ENCODE peak calls at places on chromosomes 5 and 9, in six cellular contexts. C is EH; V is iPS DF 6.9; K is stimulated activated CD4-positive, alpha-beta T cell treated with anti-CD3 and anti-CD28 coated beads, Interleukin-4, amount 100 ng/mL, for 48 hours; D is cardiac muscle cell; Z is HS-5. M is an unnamed sample.

GRCh38 chr9:3434594-3434993 is 91.2 kb downstream of the RFX3 start:
- DNase-seq in C (peak; percentile 34), Z (no peak), K (no peak), V (no peak), D (no peak), M (no peak)

GRCh38 chr5:142894749-142895148 is 124.6 kb downstream of the ARHGAP26 start:
- DNase-seq in Z (no peak), D (no peak), K (no peak), V (no peak), C (peak; percentile 85), M (no peak)

GRCh38 chr5:150069619-150070276 is 16.6 kb downstream of the CSF1R start:
- DNase-seq in Z (no peak), V (no peak), K (no peak), C (no peak), D (no peak), M (no peak)

GRCh38 chr5:172549708-172550095 is 91.4 kb upstream of the NEURL1B start:
- DNase-seq in V (no peak), Z (no peak), D (peak; percentile 46), C (no peak), K (no peak), M (no peak)

GRCh38 chr9:117178596-117179111 is 236.2 kb downstream of the ASTN2 start:
- DNase-seq in K (no peak), C (no peak), V (no peak), Z (no peak), D (no peak), M (peak; percentile 2)

GRCh38 chr9:127406799-127407504 is 10.0 kb downstream of the SLC2A8 start:
- DNase-seq in K (no peak), V (no peak), D (peak; percentile 78), Z (no peak), C (no peak), M (no peak)

GRCh38 chr5:147188200-147189108 is 46.4 kb upstream of the STK32A start:
- DNase-seq in V (peak; percentile 33), K (peak; percentile 16), D (peak; percentile 81), C (peak; percentile 67), Z (peak; percentile 42), M (peak; percentile 49)

GRCh38 chr9:86771391-86771790 is 175.9 kb downstream of the GAS1 start:
- DNase-seq in C (no peak), Z (no peak), D (no peak), V (no peak), K (no peak), M (no peak)

GRCh38 chr9:130315446-130316226 is 50.1 kb downstream of the HMCN2 start:
- DNase-seq in K (no peak), C (no peak), V (no peak), D (no peak), Z (no peak), M (no peak)

GRCh38 chr5:31758803-31759425 is 120.0 kb downstream of the PDZD2 start:
- DNase-seq in Z (no peak), C (no peak), K (no peak), D (no peak), V (no peak), M (no peak)

GRCh38 chr5:98934581-98934980 is 5.8 kb upstream of the CHD1 start:
- DNase-seq in Z (no peak), C (peak; percentile 32), V (no peak), D (no peak), K (no peak), M (no peak)

GRCh38 chr5:120255214-120255613 is 208.9 kb upstream of the PRR16 start:
- DNase-seq in K (no peak), Z (no peak), C (peak; percentile 10), V (no peak), D (no peak), M (no peak)

GRCh38 chr5:172798422-172799215 is 27.6 kb upstream of the DUSP1 start:
- DNase-seq in K (no peak), C (peak; percentile 97), V (no peak), D (no peak), Z (peak; percentile 88), M (no peak)

GRCh38 chr9:110105107-110105506 is 102.9 kb downstream of the C9orf152 start:
- DNase-seq in K (no peak), C (peak; percentile 81), Z (no peak), D (no peak), V (no peak), M (no peak)

GRCh38 chr5:56588636-56589485 is 226.5 kb upstream of the MAP3K1 start:
- DNase-seq in Z (no peak), V (no peak), D (no peak), K (no peak), C (no peak), M (no peak)

GRCh38 chr5:173010547-173011464 is 27.2 kb downstream of the ATP6V0E1 start:
- DNase-seq in V (peak; percentile 25), D (peak; percentile 78), K (no peak), Z (no peak), C (peak; percentile 65), M (no peak)

GRCh38 chr5:90092734-90093133 is 316.8 kb downstream of the CETN3 start:
- DNase-seq in Z (no peak), C (no peak), D (no peak), K (no peak), V (no peak), M (no peak)

GRCh38 chr9:95230046-95230445 is 87.5 kb downstream of the FANCC start:
- DNase-seq in V (no peak), K (no peak), D (no peak), C (no peak), Z (no peak), M (no peak)

GRCh38 chr9:105449081-105449480 is 1.2 kb downstream of the FSD1L start:
- DNase-seq in Z (no peak), D (no peak), V (no peak), C (peak; percentile 26), K (no peak), M (no peak)

GRCh38 chr5:31635446-31635845 is 3.5 kb upstream of the PDZD2 start:
- DNase-seq in K (no peak), D (no peak), C (no peak), Z (no peak), V (no peak), M (no peak)

GRCh38 chr5:35924122-35924949 is 14.1 kb downstream of the CAPSL start:
- DNase-seq in D (no peak), Z (peak; percentile 92), K (no peak), V (no peak), C (peak; percentile 90), M (no peak)

GRCh38 chr5:166379515-166379914 is 1911.9 kb upstream of the WWC1 start:
- DNase-seq in Z (no peak), V (no peak), D (no peak), C (no peak), K (no peak), M (no peak)

M was measured in frontal cortex.